ENCODE peak calls at places on chromosomes 3 and 15, in six cellular contexts. W is A549, E is upper lobe of left lung, R is HepG2, X is GM12878, H is K562. G is an unnamed sample.

GRCh38 chr3:142444343-142444742 is 3.5 kb downstream of the XRN1 start:
- ATAC-seq in E (no peak), R (no peak), H (no peak), X (no peak), W (no peak), G (no peak)

GRCh38 chr15:98728107-98728810 is 79.9 kb downstream of the IGF1R start:
- ATAC-seq in W (peak), X (no peak), R (peak), E (peak), H (no peak), G (peak)

GRCh38 chr15:25905140-25905539 is 42.0 kb upstream of the ATP10A start:
- ATAC-seq in R (no peak), W (peak), E (peak), H (peak), X (no peak), G (peak)

GRCh38 chr3:37779289-37780152 is 82.2 kb upstream of the CTDSPL start:
- ATAC-seq in H (peak), W (peak), R (peak), X (peak), E (peak), G (peak)

GRCh38 chr15:78061963-78062427 is 15.5 kb downstream of the TBC1D2B start:
- ATAC-seq in R (no peak), H (peak), E (no peak), W (no peak), X (peak), G (no peak)

GRCh38 chr3:58387650-58388546 is 45.7 kb downstream of the PDHB start:
- ATAC-seq in H (no peak), X (no peak), W (no peak), E (peak), R (no peak), G (no peak)

GRCh38 chr3:63922800-63923199 is 10.6 kb upstream of the SCAANT1 start:
- ATAC-seq in W (no peak), E (no peak), X (peak), H (no peak), R (no peak), G (no peak)

GRCh38 chr15:65752151-65752700 is 39.9 kb downstream of the DENND4A start:
- ATAC-seq in X (no peak), H (no peak), R (no peak), W (no peak), E (no peak), G (no peak)

GRCh38 chr15:96416218-96416933 is 85.9 kb downstream of the NR2F2 start:
- ATAC-seq in W (no peak), E (peak), H (no peak), X (no peak), R (no peak), G (peak)

GRCh38 chr15:63891079-63891762 is 57.5 kb upstream of the HERC1 start:
- ATAC-seq in W (peak), R (peak), E (peak), X (peak), H (peak), G (peak)

GRCh38 chr15:31499953-31500808 is 173.5 kb downstream of the KLF13 start:
- ATAC-seq in R (no peak), X (no peak), E (no peak), W (no peak), H (no peak), G (peak)

GRCh38 chr15:38631126-38632075 is 66.8 kb upstream of the RASGRP1 start:
- ATAC-seq in R (no peak), X (peak), E (no peak), W (no peak), H (no peak), G (no peak)

GRCh38 chr3:125165189-125165947 is 47.2 kb downstream of the SLC12A8 start:
- ATAC-seq in R (peak), W (peak), X (peak), E (peak), H (peak), G (peak)

GRCh38 chr3:182609575-182610156 is 183.6 kb upstream of the ATP11B start:
- ATAC-seq in X (no peak), R (no peak), W (no peak), E (peak), H (no peak), G (no peak)

GRCh38 chr3:112740800-112741199 is 99.9 kb upstream of the CCDC80 start:
- ATAC-seq in R (no peak), E (no peak), X (no peak), H (no peak), W (no peak), G (no peak)

GRCh38 chr3:69842789-69843188 is 103.5 kb downstream of the MITF start:
- ATAC-seq in R (no peak), W (no peak), H (no peak), E (no peak), X (no peak), G (no peak)

GRCh38 chr3:152434142-152434541 is 165.4 kb downstream of the MBNL1 start:
- ATAC-seq in X (no peak), R (no peak), E (no peak), H (no peak), W (no peak), G (no peak)

GRCh38 chr3:31755911-31756658 is 223.4 kb downstream of the STT3B start:
- ATAC-seq in E (no peak), X (no peak), W (no peak), H (no peak), R (no peak), G (no peak)

GRCh38 chr3:105518201-105518600 is 151.5 kb downstream of the ALCAM start:
- ATAC-seq in E (peak), H (no peak), X (peak), W (peak), R (no peak), G (no peak)

GRCh38 chr15:40847225-40847961 is 3.5 kb downstream of the SPINT1 start:
- ATAC-seq in H (peak), X (peak), W (peak), E (peak), R (peak), G (peak)

GRCh38 chr3:47394140-47394855 is 13.5 kb downstream of the PTPN23 start:
- ATAC-seq in W (no peak), R (peak), E (no peak), H (peak), X (no peak), G (no peak)

GRCh38 chr3:175338775-175339535 is 479.8 kb downstream of the NAALADL2 start:
- ATAC-seq in W (peak), X (peak), R (no peak), H (no peak), E (peak), G (peak)

GRCh38 chr15:62571072-62571471 is 406.0 kb upstream of the C2CD4B start:
- ATAC-seq in H (no peak), X (no peak), E (no peak), R (no peak), W (no peak), G (no peak)

GRCh38 chr3:55497250-55497649 is 10.1 kb upstream of the WNT5A start:
- ATAC-seq in H (no peak), W (no peak), E (peak), R (peak), X (no peak), G (no peak)

GRCh38 chr15:57133127-57133968 is 214.9 kb downstream of the TCF12 start:
- ATAC-seq in R (no peak), E (no peak), X (peak), H (no peak), W (no peak), G (no peak)

GRCh38 chr3:152531717-152532116 is 263.0 kb downstream of the MBNL1 start:
- ATAC-seq in H (no peak), E (no peak), R (no peak), X (no peak), W (no peak), G (no peak)

GRCh38 chr3:126341755-126342150 is 15.5 kb downstream of the KLF15 start:
- ATAC-seq in H (no peak), W (no peak), X (no peak), E (no peak), R (peak), G (no peak)

GRCh38 chr15:76987896-76988860 is 6.7 kb upstream of the PSTPIP1 start:
- ATAC-seq in E (peak), X (peak), W (no peak), H (peak), R (no peak), G (peak)

GRCh38 chr3:123068227-123069020 is 1.6 kb downstream of the PDIA5 start:
- ATAC-seq in W (peak), E (no peak), R (peak), X (no peak), H (peak), G (no peak)

GRCh38 chr15:94671845-94672524 is 440.6 kb downstream of the MCTP2 start:
- ATAC-seq in E (no peak), W (peak), R (peak), H (peak), X (no peak), G (peak)

GRCh38 chr15:64111679-64112050 is 15.9 kb downstream of the SNX1 start:
- ATAC-seq in H (no peak), E (no peak), W (no peak), X (no peak), R (peak), G (no peak)

GRCh38 chr15:99211926-99212325 is 37.5 kb downstream of the TTC23 start:
- ATAC-seq in E (no peak), W (peak), X (no peak), H (no peak), R (no peak), G (peak)

GRCh38 chr15:48112242-48112641 is 8.5 kb upstream of the SLC24A5 start:
- ATAC-seq in R (peak), E (no peak), X (peak), H (no peak), W (peak), G (peak)
- TF ChIP-seq CTCF in R (peak), E (no peak), X (peak), H (no peak), W (peak), G (peak)

DNA sequence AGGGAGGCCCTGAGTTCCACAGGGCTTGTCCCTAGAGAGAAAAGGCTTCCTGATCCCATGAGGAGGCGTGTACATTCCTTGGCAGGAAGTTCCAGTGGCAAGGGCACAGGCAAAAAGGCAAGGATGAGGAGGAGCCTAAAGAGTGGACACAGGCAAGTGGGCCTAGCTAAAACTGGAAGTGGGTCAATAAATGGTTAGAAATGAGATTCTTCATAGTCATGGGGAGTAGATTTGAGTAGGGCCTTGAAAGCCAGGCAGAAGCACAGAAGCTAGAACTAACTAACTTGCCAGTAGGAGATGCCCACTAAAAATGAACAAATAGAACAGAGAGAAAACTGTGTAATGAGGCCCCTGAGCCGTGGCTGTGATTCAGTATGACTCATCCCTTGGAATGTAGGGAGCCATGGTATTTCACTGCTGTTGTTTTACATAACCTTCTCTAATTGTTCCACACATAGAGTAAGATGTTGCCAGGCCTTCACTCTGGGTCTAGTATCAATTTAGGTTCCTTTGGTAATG is 44.7 kb upstream of the MANF start:
- ATAC-seq in X (no peak), E (peak), R (peak), W (peak), H (no peak), G (peak)
- TF ChIP-seq EP300 in X (no peak), E (no peak), R (no peak), W (no peak), H (no peak), G (no peak)

DNA sequence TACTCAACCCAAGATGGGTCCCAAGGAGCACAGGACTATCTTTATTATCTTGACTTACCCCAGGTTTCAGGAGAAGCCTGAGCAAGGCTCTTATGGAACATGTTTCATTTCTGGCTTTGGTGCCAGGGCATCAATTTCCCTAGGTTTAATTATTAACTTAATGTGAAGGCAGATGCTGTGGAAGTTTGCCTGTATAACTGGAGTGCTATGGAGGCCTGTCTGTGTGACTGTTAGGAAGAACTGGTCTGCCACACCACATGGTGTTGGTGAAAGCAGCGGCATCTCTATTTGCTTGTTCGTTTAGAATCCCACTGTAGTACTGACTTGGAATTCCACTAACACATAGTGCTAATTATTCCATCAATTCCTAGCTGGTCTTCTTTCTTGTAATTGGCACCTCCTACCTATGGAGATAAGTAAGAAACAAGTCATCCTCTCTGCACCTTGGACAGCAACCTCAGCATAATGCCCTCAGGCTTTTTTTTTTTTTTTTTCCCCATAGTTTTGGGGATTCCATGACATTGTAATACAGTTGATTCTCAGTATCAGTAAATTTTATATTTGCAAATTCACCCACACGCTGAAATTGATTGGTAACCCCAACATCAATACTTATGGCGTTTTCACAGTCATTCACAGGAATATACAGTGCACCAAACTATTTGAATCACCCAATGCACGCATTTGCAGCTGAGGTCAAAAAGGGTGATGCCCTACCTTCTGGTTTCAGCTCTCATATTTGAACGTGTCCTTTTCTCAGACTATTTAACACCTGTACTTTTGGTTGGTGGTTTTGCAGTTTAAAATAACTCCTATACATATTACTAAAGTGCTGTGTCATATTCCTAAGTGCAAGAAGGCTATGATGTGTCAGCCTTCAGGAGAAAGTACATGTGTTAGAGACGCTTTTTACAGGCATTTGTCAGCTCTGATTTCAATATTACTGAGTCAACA is 772.8 kb upstream of the LMCD1 start:
- ATAC-seq in R (no peak), H (no peak), X (peak), W (no peak), E (no peak), G (no peak)
- TF ChIP-seq POLR2A in R (no peak), H (no peak), X (no peak), W (no peak), E (no peak), G (no peak)

DNA sequence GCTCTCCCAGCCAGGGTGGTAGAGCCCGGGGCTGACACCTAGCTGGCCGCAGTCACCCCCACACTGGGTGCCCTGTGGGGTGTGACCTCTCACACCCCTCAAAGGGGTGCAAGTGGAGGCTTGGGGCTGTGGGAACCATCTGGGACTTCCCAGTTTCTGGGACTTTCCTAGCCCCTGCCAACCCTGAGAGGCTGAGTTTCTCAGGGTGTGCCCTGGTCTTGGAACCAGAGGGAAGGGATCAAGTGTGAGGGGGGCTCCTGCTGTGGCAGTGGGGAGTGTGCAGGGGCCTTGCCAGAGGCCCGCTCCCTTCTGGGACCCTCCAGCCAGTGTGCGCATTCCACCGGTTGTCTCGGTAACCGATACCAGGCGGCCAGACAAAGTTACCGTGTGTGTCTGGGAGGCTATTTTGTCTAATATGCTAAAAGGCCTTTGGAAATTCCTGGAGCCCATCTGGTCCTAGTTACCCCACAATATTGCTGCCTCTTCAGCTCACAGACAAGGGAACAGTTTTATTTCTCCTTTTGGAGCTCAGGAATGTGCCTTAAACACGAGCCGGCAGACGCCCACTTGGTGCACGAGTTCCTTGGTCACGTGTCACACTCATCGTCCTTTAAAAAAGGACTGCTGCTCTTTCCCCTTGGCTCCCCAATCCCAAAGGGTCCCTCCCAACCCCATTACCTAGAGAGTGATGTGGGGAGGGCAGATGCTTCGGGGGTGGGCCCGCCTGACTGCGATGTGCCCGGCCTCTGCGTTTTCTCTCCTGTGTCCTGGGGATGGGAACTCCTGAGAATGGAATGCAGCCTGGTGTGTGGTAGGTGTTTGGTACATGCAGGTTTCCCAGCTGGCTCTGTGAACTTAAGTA is 33.2 kb downstream of the HDAC11 start:
- ATAC-seq in E (peak), X (peak), W (no peak), R (no peak), H (no peak), G (no peak)
- TF ChIP-seq CTCF in E (no peak), X (no peak), W (no peak), R (no peak), H (no peak), G (no peak)

GRCh38 chr15:47388299-47388698 is 329.0 kb upstream of the SEMA6D start:
- ATAC-seq in X (no peak), W (no peak), H (no peak), R (no peak), E (no peak), G (no peak)
- TF ChIP-seq EP300 in X (no peak), W (no peak), H (no peak), R (no peak), E (no peak), G (no peak)

DNA sequence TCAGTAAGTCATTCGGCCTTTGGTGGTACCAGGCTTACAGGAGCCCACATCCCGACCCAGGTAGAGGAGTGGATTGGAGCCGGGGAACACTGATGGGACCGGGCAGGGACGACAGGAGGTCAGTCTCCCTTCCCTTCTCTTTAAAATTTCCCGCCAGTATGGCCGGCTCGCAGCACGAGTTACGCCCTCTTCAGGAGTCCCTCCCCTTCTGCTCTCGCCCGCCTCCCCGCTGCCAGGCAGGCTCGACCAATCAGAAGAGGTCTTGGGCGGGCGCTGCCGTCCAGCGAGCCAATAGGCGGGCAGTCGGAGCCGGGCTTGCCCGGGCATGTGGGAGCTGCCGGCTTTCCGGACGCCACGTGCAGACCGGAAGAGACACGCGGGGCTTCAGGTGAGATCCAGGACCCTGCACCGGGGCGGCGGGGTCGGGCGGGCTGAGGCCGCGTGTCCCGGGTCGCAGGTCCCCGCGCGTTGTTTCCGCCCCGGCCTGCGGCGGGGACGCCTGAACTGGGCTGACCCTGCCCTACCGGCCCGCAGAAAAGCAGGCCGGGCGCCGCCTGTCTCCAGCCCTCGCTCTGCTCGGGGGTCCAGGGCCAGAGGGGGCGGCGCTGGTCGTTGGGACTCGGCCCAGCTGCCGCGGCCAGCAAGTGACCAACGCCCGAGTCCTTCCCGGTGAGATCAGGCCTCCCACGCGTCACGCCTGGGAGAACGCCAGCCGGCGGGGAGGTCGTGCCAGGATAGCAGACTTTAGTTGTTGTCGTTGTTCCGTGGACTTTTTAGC is at the start of gene AEN:
- ATAC-seq in W (peak), X (peak), E (peak), R (peak), H (peak), G (peak)
- TF ChIP-seq POLR2A in W (peak), X (peak), E (no peak), R (peak), H (peak), G (peak)